ENCODE peak calls at places on chromosomes 12 and 14, in four cellular contexts. N is neural progenitor cell, H is fibroblast of lung, V is AG10803. Y is an unnamed sample.

GRCh38 chr12:27905285-27906126 is 67.0 kb downstream of the PTHLH start:
- DNase-seq in V (no peak), H (no peak), N (no peak), Y (no peak)

GRCh38 chr12:19125325-19125724 is 4.2 kb upstream of the PLEKHA5 start:
- DNase-seq in V (no peak), N (no peak), H (peak), Y (peak)

GRCh38 chr14:100022772-100023451 is 42.3 kb upstream of the EVL start:
- DNase-seq in N (no peak), H (peak), V (peak), Y (peak)

GRCh38 chr12:82758743-82759142 is 72.0 kb downstream of the TMTC2 start:
- DNase-seq in N (no peak), V (no peak), H (no peak), Y (no peak)

GRCh38 chr14:78968249-78968648 is 798.1 kb downstream of the NRXN3 start:
- DNase-seq in V (peak), H (no peak), N (no peak), Y (no peak)

GRCh38 chr12:114864688-114865685 is 181.0 kb upstream of the TBX3 start:
- DNase-seq in V (peak), N (peak), H (no peak), Y (no peak)

GRCh38 chr12:95955549-95956159 is 12.5 kb downstream of the AMDHD1 start:
- DNase-seq in V (no peak), N (peak), H (no peak), Y (no peak)

GRCh38 chr12:64390275-64390851 is at the start of gene C12orf56:
- DNase-seq in N (peak), H (no peak), V (peak), Y (peak)

GRCh38 chr12:42785944-42786343 is 196.4 kb upstream of the PRICKLE1 start:
- DNase-seq in V (no peak), H (no peak), N (no peak), Y (no peak)

GRCh38 chr12:108525681-108526080 is 10.6 kb downstream of the FICD start:
- DNase-seq in H (no peak), N (no peak), V (peak), Y (no peak)

DNA sequence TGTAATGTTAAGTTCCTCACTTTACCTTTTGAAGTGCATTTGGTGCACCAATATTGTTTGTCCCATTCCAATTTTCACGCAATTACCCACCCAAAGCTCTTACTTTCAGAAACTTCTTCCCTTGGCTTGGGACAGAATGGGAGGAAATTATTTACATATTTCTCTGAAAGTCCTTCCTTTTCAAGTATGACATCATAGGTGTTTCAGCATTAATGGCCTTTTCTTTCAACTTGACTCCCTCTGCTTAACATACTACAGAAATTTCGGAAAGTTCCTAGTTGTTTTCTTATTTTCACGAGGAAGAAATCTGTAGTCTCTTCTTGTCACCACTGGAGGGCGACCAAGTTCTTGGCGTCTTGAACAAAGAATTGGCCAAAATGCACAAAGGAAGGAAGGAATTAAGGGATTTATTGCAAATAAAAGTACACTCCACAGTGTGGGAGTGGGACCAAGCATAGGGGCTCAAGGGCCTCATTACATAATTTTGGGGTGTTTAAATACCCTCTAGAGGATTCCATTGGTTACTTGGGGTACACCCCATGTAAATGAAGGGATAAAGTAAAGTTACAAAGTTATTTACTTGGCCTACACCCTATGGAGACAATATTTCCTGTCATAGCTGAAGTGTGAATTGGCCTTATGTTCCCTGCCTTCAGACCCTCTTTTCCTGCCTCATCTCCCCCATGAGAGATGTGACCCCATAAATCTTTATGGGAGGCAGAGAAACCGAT is 70.5 kb downstream of the RPL10L start:
- DNase-seq in V (no peak), H (peak), N (peak), Y (peak)
- TF ChIP-seq CTCF in V (no peak), H (peak), N (peak), Y (peak)

GRCh38 chr14:60164404-60164716 is 838 bp downstream of the DHRS7 start:
- DNase-seq in N (no peak), H (no peak), V (no peak), Y (no peak)

GRCh38 chr14:60164717-60165546 is at the start of gene DHRS7:
- DNase-seq in H (peak), V (peak), N (peak), Y (peak)

GRCh38 chr14:60161176-60162107 is 3.8 kb downstream of the DHRS7 start:
- DNase-seq in V (peak), N (no peak), H (peak), Y (peak)

GRCh38 chr14:60165547-60165876 is 314 bp upstream of the DHRS7 start:
- DNase-seq in V (no peak), N (no peak), H (no peak), Y (no peak)

GRCh38 chr14:60163741-60164140 is 1.5 kb downstream of the DHRS7 start:
- DNase-seq in N (peak), V (no peak), H (no peak), Y (no peak)
- H3K4me3 ChIP-seq in N (peak), V (peak), H (peak), Y (no peak)

GRCh38 chr12:15172423-15172822 is 48.8 kb downstream of the RERG start:
- DNase-seq in V (no peak), H (no peak), N (no peak), Y (no peak)
- TF ChIP-seq CTCF in V (no peak), H (no peak), N (no peak), Y (no peak)

DNA sequence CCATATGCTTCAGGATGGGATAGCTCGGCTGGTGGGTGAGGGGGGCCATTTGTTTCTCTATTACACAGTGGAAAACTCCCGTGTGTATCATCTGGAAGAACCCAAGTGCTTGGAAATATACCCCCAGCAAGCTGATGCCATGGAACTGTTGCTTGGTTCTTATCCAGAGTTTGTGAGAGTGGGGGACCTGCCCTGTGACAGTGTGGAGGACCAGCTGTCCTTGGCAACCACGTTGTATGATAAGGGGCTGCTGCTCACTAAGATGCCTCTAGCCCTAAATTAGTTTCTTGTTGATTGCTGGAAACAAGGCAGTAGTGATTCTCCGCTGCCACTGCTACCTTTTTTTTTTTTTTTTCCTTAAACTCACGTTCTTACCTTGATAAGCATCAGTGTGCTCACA is 1.9 kb downstream of the RIOX1 start:
- DNase-seq in H (no peak), V (no peak), N (no peak), Y (no peak)
- H3K4me3 ChIP-seq in H (no peak), V (peak), N (peak), Y (no peak)

GRCh38 chr12:49059063-49059384 is 1.6 kb downstream of the KMT2D start:
- DNase-seq in V (no peak), N (no peak), H (peak), Y (no peak)

GRCh38 chr12:49061157-49061650 is 610 bp upstream of the KMT2D start:
- DNase-seq in H (no peak), N (peak), V (no peak), Y (no peak)

GRCh38 chr12:49059385-49060232 is 985 bp downstream of the KMT2D start:
- DNase-seq in N (peak), H (peak), V (peak), Y (peak)

GRCh38 chr12:49058366-49059062 is 2.1 kb downstream of the KMT2D start:
- DNase-seq in H (no peak), N (peak), V (no peak), Y (no peak)

GRCh38 chr12:49060237-49061156 is at the start of gene KMT2D:
- DNase-seq in N (peak), V (peak), H (peak), Y (peak)
- TF ChIP-seq CTCF in N (peak), V (no peak), H (peak), Y (peak)

GRCh38 chr12:22169281-22169824 is 123.3 kb downstream of the CMAS start:
- DNase-seq in V (no peak), N (no peak), H (no peak), Y (no peak)

GRCh38 chr12:22160396-22161003 is 114.5 kb downstream of the CMAS start:
- DNase-seq in N (no peak), H (no peak), V (no peak), Y (no peak)

GRCh38 chr12:22164101-22164500 is 118.1 kb downstream of the CMAS start:
- DNase-seq in H (no peak), V (no peak), N (no peak), Y (no peak)

GRCh38 chr12:22163594-22163993 is 117.6 kb downstream of the CMAS start:
- DNase-seq in H (no peak), V (no peak), N (no peak), Y (no peak)
- H3K4me3 ChIP-seq in H (no peak), V (no peak), N (no peak), Y (no peak)

GRCh38 chr12:132194056-132194455 is 49.8 kb downstream of the NOC4L start:
- DNase-seq in N (peak), V (no peak), H (no peak), Y (no peak)
- TF ChIP-seq CTCF in N (peak), V (peak), H (no peak), Y (peak)

GRCh38 chr12:120581998-120582397 is 796 bp upstream of the POP5 start:
- DNase-seq in N (no peak), V (no peak), H (no peak), Y (peak)
- H3K4me3 ChIP-seq in N (peak), V (peak), H (peak), Y (peak)